ENCODE peak calls at places on chromosomes 11 and 22, in ten cellular contexts. N, Z, L, K, G, O, A, I, Y and E are unnamed samples.

GRCh38 chr11:1091332-1092083 is 16.8 kb downstream of the MUC2 start:
- DNase-seq in N (no peak), Z (no peak), L (no peak), K (no peak), G (no peak), O (peak), A (no peak), I (no peak), Y (no peak), E (no peak)

GRCh38 chr11:134027671-134028070 is 41.2 kb upstream of the JAM3 start:
- DNase-seq in N (no peak), Z (no peak), L (no peak), K (no peak), G (no peak), O (no peak), A (no peak), I (no peak), Y (no peak), E (no peak)

GRCh38 chr22:19352766-19353165 is 61.2 kb upstream of the CLTCL1 start:
- DNase-seq in N (no peak), Z (no peak), L (no peak), K (no peak), G (no peak), O (no peak), A (no peak), I (no peak), Y (peak), E (no peak)

GRCh38 chr11:70580036-70580805 is 181.9 kb downstream of the CTTN start:
- DNase-seq in N (no peak), Z (no peak), L (no peak), K (peak), G (no peak), O (peak), A (peak), I (no peak), Y (peak), E (no peak)

GRCh38 chr11:14357843-14358728 is 897 bp downstream of the RRAS2 start:
- DNase-seq in N (peak), Z (no peak), L (peak), K (peak), G (peak), O (peak), A (peak), I (peak), Y (peak), E (no peak)

GRCh38 chr11:15969281-15969680 is 387.1 kb downstream of the SOX6 start:
- DNase-seq in N (peak), Z (peak), L (peak), K (no peak), G (peak), O (peak), A (no peak), I (peak), Y (peak), E (peak)

GRCh38 chr11:1871531-1871930 is 18.6 kb downstream of the LSP1 start:
- DNase-seq in N (no peak), Z (no peak), L (no peak), K (no peak), G (no peak), O (no peak), A (no peak), I (no peak), Y (no peak), E (no peak)

GRCh38 chr11:58739725-58740430 is 8.1 kb upstream of the GLYAT start:
- DNase-seq in N (no peak), Z (no peak), L (no peak), K (no peak), G (no peak), O (no peak), A (no peak), I (no peak), Y (no peak), E (no peak)

GRCh38 chr11:1563697-1564534 is 8.2 kb downstream of the DUSP8 start:
- DNase-seq in N (no peak), Z (no peak), L (no peak), K (no peak), G (no peak), O (peak), A (peak), I (no peak), Y (no peak), E (no peak)

GRCh38 chr11:45385423-45385822 is 99.3 kb upstream of the SYT13 start:
- DNase-seq in N (no peak), Z (no peak), L (no peak), K (no peak), G (no peak), O (no peak), A (no peak), I (no peak), Y (no peak), E (no peak)

GRCh38 chr11:95884802-95885201 is 39.1 kb downstream of the MTMR2 start:
- DNase-seq in N (no peak), Z (no peak), L (no peak), K (no peak), G (no peak), O (no peak), A (no peak), I (no peak), Y (no peak), E (no peak)

GRCh38 chr11:40292636-40293585 is 1166.5 kb downstream of the LRRC4C start:
- DNase-seq in N (no peak), Z (no peak), L (no peak), K (peak), G (no peak), O (peak), A (no peak), I (no peak), Y (peak), E (no peak)

GRCh38 chr11:36431429-36432092 is 78.5 kb downstream of the TRAF6 start:
- DNase-seq in N (peak), Z (peak), L (peak), K (no peak), G (no peak), O (no peak), A (peak), I (peak), Y (peak), E (peak)

GRCh38 chr11:45652781-45653180 is 12.6 kb downstream of the CHST1 start:
- DNase-seq in N (no peak), Z (no peak), L (peak), K (peak), G (no peak), O (no peak), A (peak), I (no peak), Y (peak), E (no peak)

GRCh38 chr11:106446961-106447360 is 369.5 kb downstream of the AASDHPPT start:
- DNase-seq in N (no peak), Z (no peak), L (no peak), K (no peak), G (no peak), O (no peak), A (no peak), I (no peak), Y (no peak), E (no peak)

GRCh38 chr11:92246637-92247036 is 22.0 kb downstream of the FAT3 start:
- DNase-seq in N (no peak), Z (no peak), L (no peak), K (no peak), G (no peak), O (no peak), A (no peak), I (no peak), Y (no peak), E (no peak)

GRCh38 chr22:38788417-38788816 is 5.5 kb downstream of the DNAL4 start:
- DNase-seq in N (peak), Z (peak), L (peak), K (no peak), G (no peak), O (no peak), A (peak), I (no peak), Y (peak), E (peak)

GRCh38 chr11:1042626-1043562 is 6.4 kb upstream of the MUC6 start:
- DNase-seq in N (no peak), Z (no peak), L (no peak), K (peak), G (peak), O (peak), A (peak), I (no peak), Y (peak), E (no peak)

GRCh38 chr11:110075087-110075821 is 17.9 kb upstream of the ZC3H12C start:
- DNase-seq in N (peak), Z (no peak), L (peak), K (no peak), G (no peak), O (no peak), A (no peak), I (no peak), Y (no peak), E (no peak)

GRCh38 chr22:47289316-47289985 is 527.0 kb downstream of the TBC1D22A start:
- DNase-seq in N (no peak), Z (no peak), L (no peak), K (no peak), G (no peak), O (peak), A (peak), I (no peak), Y (peak), E (no peak)

GRCh38 chr22:22185844-22186499 is 58.6 kb upstream of the VPREB1 start:
- DNase-seq in N (no peak), Z (no peak), L (peak), K (no peak), G (no peak), O (no peak), A (no peak), I (no peak), Y (no peak), E (no peak)

GRCh38 chr22:19607198-19608113 is 83.2 kb upstream of the CLDN5 start:
- DNase-seq in N (peak), Z (no peak), L (no peak), K (peak), G (no peak), O (peak), A (no peak), I (no peak), Y (no peak), E (no peak)

GRCh38 chr11:68011046-68011943 is 1.2 kb downstream of the ALDH3B1 start:
- DNase-seq in N (no peak), Z (no peak), L (no peak), K (no peak), G (no peak), O (no peak), A (no peak), I (peak), Y (no peak), E (no peak)

GRCh38 chr11:85040166-85040565 is 587.0 kb downstream of the DLG2 start:
- DNase-seq in N (no peak), Z (no peak), L (no peak), K (no peak), G (no peak), O (no peak), A (no peak), I (no peak), Y (no peak), E (no peak)

GRCh38 chr11:121091492-121092179 is 9.4 kb upstream of the TECTA start:
- DNase-seq in N (peak), Z (no peak), L (no peak), K (no peak), G (no peak), O (no peak), A (no peak), I (no peak), Y (no peak), E (no peak)

GRCh38 chr11:1749787-1750351 is 526 bp downstream of the IFITM10 start:
- DNase-seq in N (no peak), Z (no peak), L (peak), K (peak), G (no peak), O (peak), A (peak), I (no peak), Y (no peak), E (peak)

GRCh38 chr22:42856179-42856864 is 751 bp downstream of the ARFGAP3 start:
- DNase-seq in N (peak), Z (no peak), L (peak), K (no peak), G (peak), O (peak), A (peak), I (peak), Y (peak), E (no peak)

GRCh38 chr22:42855726-42856125 is 1.3 kb downstream of the ARFGAP3 start:
- DNase-seq in N (no peak), Z (no peak), L (no peak), K (no peak), G (no peak), O (no peak), A (peak), I (no peak), Y (no peak), E (no peak)

GRCh38 chr22:42856865-42857704 is at the start of gene ARFGAP3:
- DNase-seq in N (peak), Z (peak), L (peak), K (peak), G (peak), O (peak), A (peak), I (peak), Y (peak), E (peak)

GRCh38 chr22:42857845-42858481 is 890 bp upstream of the ARFGAP3 start:
- DNase-seq in N (peak), Z (no peak), L (no peak), K (no peak), G (no peak), O (no peak), A (peak), I (peak), Y (no peak), E (no peak)

DNA sequence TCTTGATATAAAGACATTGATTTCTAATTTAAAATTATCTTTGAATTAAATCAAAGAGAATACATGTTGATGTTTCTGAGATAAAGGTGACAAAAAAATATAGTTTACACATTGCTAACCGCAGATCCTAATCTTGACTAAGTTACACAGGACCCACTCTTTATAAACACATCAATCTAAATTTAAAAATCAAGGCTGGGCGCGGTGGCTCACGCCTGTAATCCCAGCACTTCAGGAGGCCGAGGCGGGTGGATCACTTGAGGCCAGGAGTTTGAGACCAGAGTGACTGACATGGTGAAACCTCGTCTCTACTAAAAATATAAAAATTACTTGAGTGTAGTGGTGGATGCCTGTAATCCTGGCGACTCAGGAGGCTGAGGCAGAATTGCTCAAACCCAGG is 1.9 kb downstream of the ARFGAP3 start:
- DNase-seq in N (no peak), Z (no peak), L (no peak), K (no peak), G (no peak), O (no peak), A (no peak), I (no peak), Y (no peak), E (no peak)
- H3K4me3 ChIP-seq in N (peak), Z (no peak), L (no peak), K (no peak), G (peak), O (peak), A (peak), I (no peak), Y (peak), E (peak)

GRCh38 chr22:37410174-37411055 is 16.9 kb downstream of the ELFN2 start:
- DNase-seq in N (peak), Z (no peak), L (no peak), K (peak), G (no peak), O (no peak), A (peak), I (no peak), Y (no peak), E (no peak)
- H3K4me3 ChIP-seq in N (no peak), Z (no peak), L (no peak), K (no peak), G (no peak), O (no peak), A (peak), I (no peak), Y (no peak), E (no peak)

GRCh38 chr22:37420656-37421467 is 6.4 kb downstream of the ELFN2 start:
- DNase-seq in N (peak), Z (no peak), L (peak), K (peak), G (no peak), O (no peak), A (peak), I (no peak), Y (no peak), E (no peak)

GRCh38 chr22:37419916-37420655 is 7.2 kb downstream of the ELFN2 start:
- DNase-seq in N (no peak), Z (no peak), L (no peak), K (peak), G (no peak), O (no peak), A (peak), I (no peak), Y (no peak), E (no peak)

GRCh38 chr22:37418627-37419369 is 8.5 kb downstream of the ELFN2 start:
- DNase-seq in N (no peak), Z (no peak), L (no peak), K (peak), G (no peak), O (no peak), A (no peak), I (no peak), Y (no peak), E (no peak)

GRCh38 chr22:37417737-37418348 is 9.4 kb downstream of the ELFN2 start:
- DNase-seq in N (no peak), Z (no peak), L (no peak), K (no peak), G (no peak), O (no peak), A (no peak), I (no peak), Y (no peak), E (no peak)

DNA sequence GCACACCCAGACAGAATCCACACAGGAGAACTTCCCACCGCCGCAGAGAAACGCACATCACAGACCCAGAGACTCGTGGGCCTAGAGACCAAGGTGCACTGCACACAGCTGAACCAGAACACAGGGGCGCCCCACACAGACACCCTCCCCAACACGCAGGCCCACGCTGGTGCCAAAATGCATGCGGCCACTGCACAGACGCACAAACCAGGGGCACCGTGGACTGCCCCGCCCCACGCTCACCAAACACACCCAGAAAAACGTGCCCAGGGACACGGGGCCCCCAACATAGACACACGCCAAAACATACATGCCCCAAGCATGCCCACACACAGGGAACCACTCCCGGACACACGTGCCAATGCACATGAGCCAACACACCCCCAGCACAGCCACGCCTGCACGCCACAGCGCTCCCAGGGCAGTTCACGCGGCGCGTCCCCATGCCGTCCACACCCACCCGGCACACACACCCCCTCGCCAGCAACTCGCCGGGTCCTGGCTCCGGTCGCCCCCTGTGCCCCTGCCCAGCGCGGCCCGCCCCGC is 7.8 kb downstream of the ELFN2 start:
- DNase-seq in N (no peak), Z (no peak), L (no peak), K (no peak), G (no peak), O (no peak), A (no peak), I (no peak), Y (no peak), E (no peak)
- H3K4me3 ChIP-seq in N (no peak), Z (peak), L (no peak), K (peak), G (no peak), O (peak), A (peak), I (no peak), Y (no peak), E (peak)

GRCh38 chr11:128469220-128469619 is 118.1 kb downstream of the ETS1 start:
- DNase-seq in N (no peak), Z (no peak), L (no peak), K (no peak), G (peak), O (no peak), A (no peak), I (no peak), Y (no peak), E (no peak)
- H3K4me3 ChIP-seq in N (no peak), Z (no peak), L (no peak), K (no peak), G (no peak), O (no peak), A (no peak), I (no peak), Y (no peak), E (no peak)

DNA sequence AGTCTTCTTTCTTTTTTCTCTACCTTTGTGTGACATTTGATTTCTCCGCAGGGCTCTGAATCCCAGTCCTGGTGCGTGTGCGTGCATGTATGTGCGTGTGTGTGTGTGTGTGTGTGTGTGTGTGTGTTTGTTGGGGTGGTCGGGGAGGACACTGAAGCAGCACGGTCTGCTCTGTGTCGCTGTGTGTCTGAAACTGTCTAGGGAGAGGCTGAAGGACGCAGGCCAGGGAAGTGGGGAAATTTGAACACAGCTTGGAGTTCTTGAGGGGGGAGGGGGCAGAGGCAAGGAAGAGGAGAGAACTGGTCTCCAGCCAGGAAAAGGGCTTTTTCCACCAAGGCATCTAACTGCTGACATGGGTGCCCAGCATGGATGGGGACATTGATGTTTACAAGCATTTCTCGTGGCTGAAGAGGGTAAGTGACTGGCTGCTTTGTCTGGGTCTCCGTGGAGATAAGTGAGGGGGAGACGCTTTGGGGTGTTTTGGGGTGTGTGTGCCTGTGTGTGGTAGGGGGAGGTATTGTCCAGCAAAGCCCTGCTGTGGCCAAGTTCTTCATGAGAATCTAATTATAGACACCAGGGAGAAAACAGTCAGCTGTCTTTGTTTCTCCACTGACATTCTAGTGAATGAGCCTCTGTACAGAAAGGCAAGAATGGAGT is 63.6 kb downstream of the PPFIBP2 start:
- DNase-seq in N (no peak), Z (no peak), L (peak), K (no peak), G (no peak), O (peak), A (no peak), I (peak), Y (peak), E (no peak)
- H3K4me3 ChIP-seq in N (no peak), Z (peak), L (peak), K (no peak), G (no peak), O (peak), A (peak), I (peak), Y (peak), E (peak)